ENCODE peak calls at places on chromosomes 5 and 9, in five cellular contexts. O, G, I, T and Z are unnamed samples.

GRCh38 chr9:125966959-125967711 is 220.0 kb downstream of the PBX3 start:
- DNase-seq in O (no peak), G (no peak), I (peak), T (no peak), Z (no peak)

GRCh38 chr5:170173227-170173626 is 59.6 kb upstream of the C5orf58 start:
- DNase-seq in O (no peak), G (peak), I (no peak), T (peak), Z (peak)

GRCh38 chr9:32627394-32627954 is 8.0 kb downstream of the TAF1L start:
- DNase-seq in O (no peak), G (peak), I (no peak), T (no peak), Z (no peak)

GRCh38 chr5:138111937-138112336 is 27.3 kb downstream of the NME5 start:
- DNase-seq in O (no peak), G (no peak), I (no peak), T (peak), Z (peak)

GRCh38 chr9:14347408-14348224 is 33.7 kb upstream of the NFIB start:
- DNase-seq in O (no peak), G (peak), I (no peak), T (peak), Z (no peak)

GRCh38 chr5:139831624-139832023 is 36.0 kb downstream of the PSD2 start:
- DNase-seq in O (no peak), G (no peak), I (no peak), T (no peak), Z (no peak)

GRCh38 chr5:93071710-93072109 is 509.3 kb downstream of the NR2F1-AS1 start:
- DNase-seq in O (no peak), G (no peak), I (no peak), T (no peak), Z (no peak)

GRCh38 chr5:73605223-73606087 is 20.5 kb upstream of the ARHGEF28 start:
- DNase-seq in O (no peak), G (peak), I (no peak), T (no peak), Z (peak)

GRCh38 chr9:114339130-114339908 is 9.7 kb downstream of the ORM2 start:
- DNase-seq in O (peak), G (peak), I (peak), T (peak), Z (peak)

GRCh38 chr9:22244141-22245011 is 202.2 kb upstream of the DMRTA1 start:
- DNase-seq in O (peak), G (peak), I (peak), T (peak), Z (peak)

GRCh38 chr9:89328064-89328463 is 9.8 kb downstream of the SECISBP2 start:
- DNase-seq in O (no peak), G (no peak), I (no peak), T (no peak), Z (peak)

GRCh38 chr9:133122935-133123611 is 2.0 kb upstream of the RALGDS start:
- DNase-seq in O (no peak), G (no peak), I (no peak), T (no peak), Z (peak)